ENCODE peak calls at places on chromosomes 3 and 15, in five cellular contexts. C is stomach, I is endodermal cell, T is H1, B is lower leg skin. A is an unnamed sample.

GRCh38 chr3:141659821-141660597 is 78.1 kb upstream of the RNF7 start:
- DNase-seq in T (peak), I (peak), C (peak), B (peak), A (no peak)

GRCh38 chr15:85412956-85413854 is 32.8 kb downstream of the AKAP13 start:
- DNase-seq in B (peak), I (peak), C (peak), T (no peak), A (peak)

GRCh38 chr3:16289144-16289889 is 24.3 kb downstream of the OXNAD1 start:
- DNase-seq in T (no peak), B (no peak), I (no peak), C (no peak), A (peak)

GRCh38 chr3:20046556-20046955 is 6.3 kb downstream of the KAT2B start:
- DNase-seq in T (no peak), B (no peak), C (no peak), I (no peak), A (no peak)

GRCh38 chr3:22377421-22377820 is 626.4 kb upstream of the ZNF385D start:
- DNase-seq in C (no peak), I (no peak), B (no peak), T (no peak), A (peak)

GRCh38 chr3:186425788-186426730 is 64.0 kb upstream of the DGKG start:
- DNase-seq in T (peak), I (peak), C (no peak), B (no peak), A (peak)

GRCh38 chr15:45174577-45174976 is 13.2 kb downstream of the SHF start:
- DNase-seq in C (no peak), T (no peak), I (no peak), B (no peak), A (no peak)

GRCh38 chr3:8886556-8886955 is 76.7 kb downstream of the RAD18 start:
- DNase-seq in B (no peak), T (no peak), I (no peak), C (no peak), A (no peak)

GRCh38 chr3:195133462-195133861 is 137.5 kb downstream of the XXYLT1 start:
- DNase-seq in T (no peak), B (no peak), C (no peak), I (no peak), A (peak)

GRCh38 chr3:130340766-130341165 is 4.7 kb upstream of the COL6A5 start:
- DNase-seq in I (no peak), B (no peak), T (no peak), C (no peak), A (peak)

GRCh38 chr3:125375950-125376679 is 990 bp upstream of the ZNF148 start:
- DNase-seq in B (no peak), I (no peak), T (no peak), C (no peak), A (peak)

GRCh38 chr3:161420746-161421145 is 49.4 kb upstream of the SPTSSB start:
- DNase-seq in T (no peak), B (no peak), I (peak), C (peak), A (no peak)

GRCh38 chr3:43637702-43638101 is 15.9 kb upstream of the ANO10 start:
- DNase-seq in B (no peak), C (no peak), I (no peak), T (no peak), A (no peak)
- H3K4me3 ChIP-seq in B (no peak), C (no peak), I (no peak), T (no peak), A (no peak)

DNA sequence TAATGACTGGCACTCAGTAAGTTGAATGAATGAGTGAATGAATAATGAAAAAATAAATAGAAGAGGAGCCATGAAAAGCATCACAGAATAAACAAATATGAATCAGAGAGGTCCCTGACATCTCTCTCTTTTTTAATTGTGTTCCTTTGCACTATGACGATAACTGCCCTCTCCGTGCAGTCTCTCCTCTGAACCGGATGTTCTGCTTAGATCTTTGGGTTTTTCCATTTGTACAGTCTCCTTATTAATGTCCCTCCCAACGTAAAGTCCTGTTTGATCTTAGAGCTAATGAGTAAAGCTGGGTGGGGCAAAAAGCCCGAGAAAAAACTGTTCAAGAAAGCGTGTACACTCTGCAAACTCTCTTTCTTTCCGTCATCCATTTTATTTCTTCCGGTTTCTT is 28.3 kb upstream of the BHLHE40 start:
- DNase-seq in C (no peak), B (no peak), T (no peak), I (no peak), A (no peak)
- H3K4me3 ChIP-seq in C (no peak), B (no peak), T (no peak), I (no peak), A (no peak)

GRCh38 chr3:71585126-71585525 is 1.6 kb upstream of the FOXP1 start:
- DNase-seq in B (no peak), C (no peak), T (no peak), I (no peak), A (no peak)
- H3K4me3 ChIP-seq in B (no peak), C (peak), T (no peak), I (no peak), A (no peak)

DNA sequence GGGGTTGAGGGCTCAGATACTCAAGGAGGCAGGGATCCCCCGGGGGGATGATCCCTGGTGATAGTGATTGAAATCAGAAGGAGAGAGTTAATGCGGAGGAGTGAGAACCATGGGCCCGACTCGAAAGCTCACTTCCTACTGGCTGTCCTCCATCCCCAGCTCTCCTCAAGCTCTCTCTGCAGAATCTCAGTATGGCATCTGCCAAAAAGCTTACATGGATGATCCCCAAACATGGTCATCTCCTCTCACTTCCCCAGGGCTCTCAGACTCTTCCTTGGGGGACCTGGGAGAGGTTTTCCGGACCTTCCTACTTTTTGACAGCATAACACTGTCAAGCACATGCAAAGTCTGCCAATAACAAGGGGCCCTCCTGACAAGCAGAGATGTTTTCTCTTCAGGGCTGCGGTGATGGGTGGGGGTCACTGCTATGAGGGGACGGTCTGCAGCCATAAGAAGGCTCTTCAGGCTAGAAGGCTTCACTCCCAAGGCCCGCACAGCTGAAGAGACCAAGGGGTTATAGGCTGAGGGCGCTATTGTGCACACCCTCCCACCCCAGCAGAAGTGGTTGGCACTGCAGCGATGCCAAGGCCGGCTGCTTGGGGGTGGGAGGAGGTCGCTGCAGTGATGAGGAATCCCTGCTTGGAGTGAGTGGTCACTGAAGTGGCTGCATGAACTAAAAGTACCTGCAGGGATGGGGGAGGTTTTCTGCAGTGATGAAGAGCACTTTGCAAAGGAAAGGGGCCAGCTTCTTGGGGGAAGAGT is 828 bp upstream of the VWA5B2 start:
- DNase-seq in B (no peak), I (peak), C (no peak), T (no peak), A (no peak)
- H3K4me3 ChIP-seq in B (no peak), I (no peak), C (peak), T (peak), A (no peak)

GRCh38 chr3:149639093-149639486 is 18.7 kb downstream of the WWTR1 start:
- DNase-seq in T (no peak), B (no peak), I (no peak), C (no peak), A (no peak)
- H3K4me3 ChIP-seq in T (no peak), B (no peak), I (no peak), C (peak), A (peak)

DNA sequence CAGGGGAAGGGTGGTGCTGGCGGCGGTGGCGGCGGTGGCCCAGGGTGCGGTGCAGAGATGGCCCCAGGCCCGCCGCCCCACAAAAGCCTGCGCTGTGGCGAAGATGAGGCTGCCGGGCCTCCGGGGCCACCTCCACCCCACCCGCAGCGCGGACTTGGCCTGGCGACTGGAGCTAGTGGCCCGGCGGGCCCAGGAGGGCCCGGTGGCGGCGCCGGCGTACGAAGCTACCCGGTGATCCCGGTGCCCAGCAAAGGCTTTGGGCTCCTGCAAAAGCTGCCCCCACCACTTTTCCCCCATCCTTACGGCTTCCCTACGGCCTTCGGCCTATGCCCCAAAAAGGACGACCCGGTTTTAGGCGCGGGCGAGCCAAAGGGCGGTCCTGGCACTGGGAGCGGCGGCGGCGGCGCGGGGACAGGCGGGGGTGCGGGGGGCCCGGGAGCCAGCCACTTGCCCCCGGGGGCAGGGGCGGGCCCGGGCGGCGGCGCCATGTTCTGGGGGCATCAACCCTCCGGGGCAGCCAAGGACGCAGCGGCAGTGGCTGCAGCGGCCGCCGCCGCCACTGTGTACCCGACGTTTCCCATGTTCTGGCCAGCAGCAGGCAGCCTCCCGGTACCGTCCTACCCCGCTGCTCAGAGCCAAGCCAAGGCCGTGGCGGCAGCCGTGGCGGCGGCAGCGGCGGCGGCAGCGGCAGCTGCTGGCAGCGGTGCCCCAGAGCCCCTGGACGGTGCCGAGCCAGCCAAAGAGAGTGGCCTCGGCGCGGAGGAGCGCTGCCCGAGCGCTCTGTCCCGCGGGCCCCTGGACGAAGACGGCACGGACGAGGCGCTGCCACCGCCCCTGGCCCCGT is 1.6 kb downstream of the SKOR1 start:
- DNase-seq in I (peak), C (no peak), T (peak), B (no peak), A (no peak)
- H3K4me3 ChIP-seq in I (no peak), C (no peak), T (no peak), B (no peak), A (no peak)

DNA sequence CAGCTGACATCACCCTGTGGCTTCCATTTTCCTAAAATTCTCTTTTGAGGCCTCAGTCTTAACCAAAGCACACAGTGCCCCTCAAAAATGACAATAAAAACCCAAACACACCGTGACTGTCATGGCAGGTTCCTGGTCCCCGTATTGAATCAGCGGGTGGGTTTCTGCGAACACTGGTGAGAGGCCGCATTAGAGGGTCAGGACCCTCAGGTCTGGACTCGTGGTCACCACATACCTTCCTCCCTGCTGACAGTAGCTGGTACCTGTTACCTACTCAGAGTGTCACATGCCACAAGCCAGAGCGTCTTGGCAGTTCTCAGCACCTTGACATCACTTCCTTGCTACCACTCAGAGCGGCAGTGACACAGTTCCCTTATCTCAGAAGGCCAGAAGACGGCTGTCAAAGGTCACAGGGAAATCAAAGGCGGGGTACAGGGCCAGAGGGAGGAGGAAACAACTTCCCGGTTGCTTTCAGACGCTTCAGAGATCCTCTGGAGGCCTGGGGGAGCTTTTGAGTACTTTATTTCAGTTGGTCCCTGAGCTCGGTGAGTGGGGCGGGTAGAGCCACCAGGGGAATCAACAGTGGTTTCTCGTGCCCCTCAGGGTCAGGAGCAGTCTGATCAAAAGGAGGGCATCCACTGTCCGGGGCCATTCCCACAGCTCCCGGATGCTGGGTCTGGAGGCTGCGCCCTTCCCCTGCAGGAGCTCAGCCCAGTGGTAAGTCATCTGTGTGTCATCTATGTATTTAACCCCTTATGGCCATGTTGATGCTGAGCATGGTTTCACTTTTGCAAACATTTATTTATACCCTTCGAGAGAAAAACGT is at the start of the genes CCR5AS and CCRL2:
- DNase-seq in T (no peak), C (peak), I (no peak), B (peak), A (peak)
- H3K4me3 ChIP-seq in T (no peak), C (peak), I (no peak), B (no peak), A (no peak)

GRCh38 chr3:170563712-170564423 is 22.0 kb downstream of the SLC7A14 start:
- DNase-seq in B (no peak), T (no peak), I (no peak), C (no peak), A (peak)
- H3K4me3 ChIP-seq in B (no peak), T (no peak), I (no peak), C (no peak), A (no peak)

DNA sequence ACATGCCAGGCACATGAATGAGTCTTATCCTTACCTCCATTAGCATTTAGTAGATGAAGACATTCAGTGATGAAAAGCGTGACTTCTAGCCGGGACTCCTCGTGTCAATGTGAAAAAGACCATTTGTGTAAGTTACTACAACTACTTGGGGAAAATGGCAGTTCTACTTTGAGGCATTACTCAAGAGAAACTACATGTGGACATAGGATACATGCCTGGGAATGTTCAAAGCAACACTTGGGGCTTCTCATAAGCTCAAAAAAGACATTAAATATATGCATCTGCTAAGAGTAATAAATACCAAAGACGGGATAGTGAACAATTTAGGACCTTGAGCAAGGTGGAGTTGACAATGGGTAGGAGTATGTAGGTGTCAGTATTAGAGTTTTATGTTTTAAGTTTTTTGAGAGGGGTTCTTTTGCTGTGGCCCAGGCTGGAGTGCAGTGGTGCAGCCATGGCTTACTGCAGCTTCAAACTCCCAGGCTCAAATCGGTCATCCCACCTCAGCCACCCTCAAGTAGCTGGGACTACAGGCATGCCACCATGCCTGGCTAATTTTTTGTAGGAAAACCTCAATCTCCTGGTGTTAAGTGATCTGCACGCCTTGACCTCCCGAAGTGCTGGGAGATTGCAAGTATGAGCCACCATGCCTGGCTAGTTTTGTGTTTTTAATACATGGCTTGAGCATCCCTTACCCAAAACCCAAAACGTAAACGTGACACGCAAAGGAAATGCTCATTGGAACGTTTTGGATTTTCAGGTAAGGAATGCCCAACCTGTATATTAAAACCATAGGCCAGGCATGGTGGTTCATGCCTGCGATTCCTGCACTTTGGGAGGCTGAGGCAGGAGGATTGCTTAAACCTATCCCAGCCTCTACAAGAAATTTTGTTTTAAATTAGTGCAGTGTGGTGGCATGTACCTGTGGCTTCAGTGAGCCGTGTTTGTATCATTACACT is 3.9 kb downstream of the RPLP1 start:
- DNase-seq in T (peak), B (peak), C (no peak), I (peak), A (no peak)
- H3K4me3 ChIP-seq in T (no peak), B (no peak), C (no peak), I (no peak), A (no peak)

A was measured in fibroblast of mammary gland.